ENCODE peak calls at places on chromosomes 6 and 20, in seven cellular contexts. P is breast epithelium, R is psoas muscle, O is IMR-90, F is HL-60, T is cardiac muscle cell, G is H1. S is an unnamed sample.

GRCh38 chr6:116925088-116925794 is 48.2 kb downstream of the RFX6 start:
- DNase-seq in R (no peak), G (no peak), O (no peak), P (no peak), T (no peak), F (no peak), S (no peak)

GRCh38 chr6:169252805-169253189 is 849 bp downstream of the THBS2 start:
- DNase-seq in T (peak), F (no peak), P (no peak), O (no peak), G (no peak), R (no peak), S (peak)

GRCh38 chr6:13709698-13710551 is 1.7 kb downstream of the RANBP9 start:
- DNase-seq in O (peak), F (peak), P (no peak), G (no peak), R (no peak), T (peak), S (no peak)

GRCh38 chr20:10668677-10669368 is 5.0 kb downstream of the JAG1 start:
- DNase-seq in R (no peak), F (no peak), P (no peak), G (no peak), O (no peak), T (no peak), S (no peak)

GRCh38 chr20:4130404-4131189 is 115.2 kb upstream of the RNF24 start:
- DNase-seq in R (no peak), G (no peak), F (peak), T (no peak), O (peak), P (no peak), S (no peak)

GRCh38 chr6:13641315-13641714 is 26.2 kb downstream of the NOL7 start:
- DNase-seq in O (peak), G (no peak), F (no peak), T (no peak), P (no peak), R (no peak), S (no peak)

GRCh38 chr20:49877254-49877990 is 37.9 kb downstream of the SPATA2 start:
- DNase-seq in O (no peak), P (no peak), G (no peak), F (no peak), R (no peak), T (no peak), S (no peak)

GRCh38 chr6:11161031-11161966 is 49.8 kb upstream of the ERVFRD-1 start:
- DNase-seq in F (no peak), O (peak), G (no peak), R (no peak), T (no peak), P (no peak), S (no peak)

GRCh38 chr6:82114748-82115147 is 132.8 kb downstream of the IBTK start:
- DNase-seq in R (no peak), T (no peak), G (no peak), O (no peak), F (no peak), P (no peak), S (no peak)

GRCh38 chr6:102918161-102918560 is 1524.7 kb downstream of the GRIK2 start:
- DNase-seq in F (no peak), P (no peak), G (no peak), O (no peak), T (no peak), R (no peak), S (no peak)

GRCh38 chr6:157647261-157647915 is 175.7 kb upstream of the SNX9 start:
- DNase-seq in O (no peak), G (no peak), R (no peak), F (peak), T (no peak), P (no peak), S (peak)

GRCh38 chr6:157646012-157646411 is 177.0 kb upstream of the SNX9 start:
- DNase-seq in P (no peak), F (peak), O (no peak), T (no peak), R (no peak), G (no peak), S (peak)

GRCh38 chr6:157642736-157643135 is 180.3 kb upstream of the SNX9 start:
- DNase-seq in P (peak), G (no peak), O (no peak), R (no peak), T (no peak), F (no peak), S (no peak)

GRCh38 chr6:157644043-157644810 is 178.8 kb upstream of the SNX9 start:
- DNase-seq in P (peak), O (no peak), F (peak), R (no peak), G (no peak), T (no peak), S (peak)

GRCh38 chr6:157645201-157645795 is 177.7 kb upstream of the SNX9 start:
- DNase-seq in O (no peak), T (no peak), P (no peak), R (no peak), G (no peak), F (no peak), S (no peak)
- H3K27ac ChIP-seq in O (no peak), T (no peak), P (no peak), R (no peak), G (no peak), F (peak), S (no peak)

GRCh38 chr6:107557698-107558097 is 67.8 kb downstream of the SOBP start:
- DNase-seq in R (no peak), T (no peak), P (no peak), O (no peak), G (no peak), F (no peak), S (no peak)
- H3K27ac ChIP-seq in R (no peak), T (no peak), P (no peak), O (no peak), G (no peak), F (no peak), S (no peak)

GRCh38 chr6:2795960-2796359 is 30.8 kb downstream of the WRNIP1 start:
- DNase-seq in F (peak), P (no peak), O (no peak), R (no peak), T (no peak), G (no peak), S (no peak)

GRCh38 chr6:2797564-2798014 is 32.4 kb downstream of the WRNIP1 start:
- DNase-seq in T (no peak), P (no peak), G (no peak), O (no peak), R (no peak), F (peak), S (no peak)

GRCh38 chr6:2795162-2795561 is 30.0 kb downstream of the WRNIP1 start:
- DNase-seq in G (no peak), O (no peak), P (no peak), R (no peak), F (no peak), T (no peak), S (no peak)

GRCh38 chr6:2798586-2799134 is 33.5 kb downstream of the WRNIP1 start:
- DNase-seq in R (no peak), F (no peak), G (no peak), O (no peak), P (no peak), T (no peak), S (no peak)

DNA sequence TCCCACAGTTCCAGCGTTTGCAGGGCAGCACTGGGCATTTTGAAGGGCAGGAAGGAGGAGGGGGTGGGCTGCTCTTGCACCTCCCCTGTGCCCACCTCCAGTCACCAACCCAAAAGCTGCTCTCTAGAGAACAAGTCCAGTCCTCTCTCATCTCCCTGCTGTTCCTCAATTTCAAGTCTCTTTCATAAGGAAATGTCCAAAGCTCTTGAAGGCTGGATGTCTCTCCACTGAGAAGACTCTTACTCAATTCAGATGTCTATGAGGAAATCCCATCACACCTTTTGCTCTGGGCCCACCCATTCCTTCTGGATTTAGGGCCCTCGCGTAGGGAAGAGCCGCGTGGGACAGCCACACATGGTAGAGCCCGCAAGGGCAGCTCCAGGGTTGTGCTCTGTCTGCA is 31.7 kb downstream of the WRNIP1 start:
- DNase-seq in T (no peak), O (no peak), R (no peak), P (no peak), F (peak), G (no peak), S (no peak)
- H3K27ac ChIP-seq in T (no peak), O (no peak), R (no peak), P (no peak), F (peak), G (no peak), S (no peak)

GRCh38 chr6:4486543-4487319 is 289.5 kb upstream of the CDYL start:
- DNase-seq in F (no peak), P (no peak), G (no peak), R (no peak), O (no peak), T (peak), S (no peak)
- H3K27ac ChIP-seq in F (no peak), P (no peak), G (no peak), R (no peak), O (no peak), T (peak), S (no peak)

GRCh38 chr6:111098597-111098996 is 11.3 kb downstream of the SLC16A10 start:
- DNase-seq in F (no peak), G (no peak), R (no peak), O (no peak), T (no peak), P (no peak), S (no peak)
- H3K27ac ChIP-seq in F (no peak), G (no peak), R (no peak), O (no peak), T (no peak), P (no peak), S (no peak)

GRCh38 chr6:134738486-134738885 is 211.4 kb downstream of the ALDH8A1 start:
- DNase-seq in F (no peak), R (no peak), G (no peak), T (no peak), P (no peak), O (no peak), S (no peak)
- H3K27ac ChIP-seq in F (no peak), R (no peak), G (no peak), T (no peak), P (no peak), O (no peak), S (no peak)

GRCh38 chr6:4459981-4460380 is 316.2 kb upstream of the CDYL start:
- DNase-seq in T (no peak), R (no peak), P (no peak), G (no peak), O (no peak), F (no peak), S (no peak)

GRCh38 chr6:4459032-4459431 is 317.2 kb upstream of the CDYL start:
- DNase-seq in F (no peak), R (no peak), P (no peak), O (peak), G (no peak), T (no peak), S (no peak)

GRCh38 chr6:4466260-4466659 is 309.9 kb upstream of the CDYL start:
- DNase-seq in P (no peak), R (no peak), G (no peak), F (no peak), T (no peak), O (peak), S (no peak)

GRCh38 chr6:4464638-4465037 is 311.6 kb upstream of the CDYL start:
- DNase-seq in T (no peak), R (no peak), F (no peak), O (no peak), G (no peak), P (no peak), S (no peak)

DNA sequence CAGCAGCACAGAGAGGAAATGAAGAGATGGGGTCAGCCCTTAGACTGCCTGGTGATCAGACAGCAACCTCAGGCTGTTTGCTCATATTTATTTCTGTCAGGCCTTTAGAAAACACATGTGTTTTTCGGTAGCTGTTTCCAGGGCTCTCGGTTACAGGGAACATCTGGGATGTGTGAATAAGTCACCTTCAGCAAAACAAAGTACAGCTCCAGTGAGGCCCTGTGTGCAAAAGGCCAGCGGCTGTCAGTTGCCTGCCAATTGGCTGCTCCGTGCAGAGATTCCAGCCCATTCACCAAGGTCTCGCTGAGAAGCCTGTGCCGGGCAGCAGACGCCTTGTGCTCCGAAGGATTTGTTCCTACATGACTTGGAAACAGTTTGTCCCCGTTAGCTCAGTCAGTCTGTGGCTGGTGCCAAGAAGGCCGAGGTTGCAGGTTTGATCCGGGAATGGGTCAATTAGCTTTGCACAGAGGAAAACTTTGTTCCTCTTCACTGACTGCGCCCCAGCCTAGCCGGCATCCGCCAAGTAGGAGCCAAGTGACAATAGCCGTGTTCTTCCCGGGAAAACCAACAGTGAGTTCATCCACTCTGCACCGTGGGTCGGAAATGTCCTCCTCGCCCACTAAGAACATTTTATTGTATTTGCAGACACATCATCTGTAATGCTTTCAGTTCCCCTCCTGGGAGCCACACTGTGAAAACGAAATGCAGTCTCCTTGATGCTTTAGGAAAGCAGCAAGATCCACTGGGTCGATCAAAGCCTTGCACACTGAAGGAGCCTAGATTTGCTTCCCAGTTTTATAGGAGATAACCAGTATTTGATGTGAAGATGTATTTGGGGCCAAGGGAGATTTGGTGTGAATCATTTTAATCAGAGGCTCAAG is 315.4 kb upstream of the CDYL start:
- DNase-seq in T (no peak), R (peak), G (no peak), O (peak), P (peak), F (no peak), S (peak)
- H3K27ac ChIP-seq in T (no peak), R (peak), G (no peak), O (no peak), P (peak), F (no peak), S (no peak)

DNA sequence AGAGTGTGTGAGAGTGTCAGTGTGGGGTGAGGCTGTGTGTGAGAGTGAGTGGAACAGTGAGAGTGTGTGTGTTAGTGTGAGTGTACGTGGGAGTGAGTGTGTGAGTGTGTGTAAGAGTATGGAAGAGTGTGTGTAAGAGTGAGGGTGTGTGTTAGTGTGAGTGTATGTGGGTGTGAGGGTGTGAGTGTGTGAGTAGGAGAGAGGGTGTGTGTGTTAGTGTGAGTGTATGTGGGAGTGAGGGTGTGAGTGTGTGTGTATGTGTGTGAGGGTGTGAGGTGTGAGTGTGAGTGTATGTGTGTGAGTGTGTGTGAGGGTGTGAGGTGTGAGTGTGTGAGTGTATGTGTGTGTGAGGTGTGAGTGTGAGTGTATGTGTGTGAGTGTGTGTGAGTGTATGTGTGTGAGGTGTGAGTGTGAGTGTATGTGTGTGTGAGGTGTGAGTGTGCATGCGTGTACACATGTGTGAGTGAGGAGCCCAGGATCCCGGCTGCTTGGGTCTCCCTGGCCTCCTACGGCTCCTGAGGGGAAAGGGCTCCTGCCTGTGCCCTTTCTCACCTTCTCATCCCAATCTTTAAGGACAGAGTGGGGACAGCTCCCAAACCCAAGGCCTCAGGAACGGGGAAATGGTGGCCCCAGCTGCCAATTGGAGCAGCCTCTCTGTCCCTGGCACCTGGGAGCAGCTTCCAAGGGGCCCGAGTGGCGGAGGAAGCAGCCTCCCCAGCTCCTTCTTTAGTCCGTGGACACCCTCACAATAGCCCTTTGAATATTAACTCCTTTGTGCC is 100.2 kb downstream of the PSMB1 start:
- DNase-seq in O (no peak), G (no peak), P (no peak), R (no peak), T (no peak), F (no peak), S (no peak)
- H3K27ac ChIP-seq in O (no peak), G (no peak), P (no peak), R (no peak), T (no peak), F (no peak), S (no peak)

GRCh38 chr6:29951882-29952281 is 9.6 kb downstream of the HLA-A start:
- DNase-seq in F (no peak), R (no peak), T (no peak), G (no peak), O (no peak), P (no peak), S (no peak)
- H3K27ac ChIP-seq in F (no peak), R (peak), T (no peak), G (no peak), O (no peak), P (no peak), S (no peak)

DNA sequence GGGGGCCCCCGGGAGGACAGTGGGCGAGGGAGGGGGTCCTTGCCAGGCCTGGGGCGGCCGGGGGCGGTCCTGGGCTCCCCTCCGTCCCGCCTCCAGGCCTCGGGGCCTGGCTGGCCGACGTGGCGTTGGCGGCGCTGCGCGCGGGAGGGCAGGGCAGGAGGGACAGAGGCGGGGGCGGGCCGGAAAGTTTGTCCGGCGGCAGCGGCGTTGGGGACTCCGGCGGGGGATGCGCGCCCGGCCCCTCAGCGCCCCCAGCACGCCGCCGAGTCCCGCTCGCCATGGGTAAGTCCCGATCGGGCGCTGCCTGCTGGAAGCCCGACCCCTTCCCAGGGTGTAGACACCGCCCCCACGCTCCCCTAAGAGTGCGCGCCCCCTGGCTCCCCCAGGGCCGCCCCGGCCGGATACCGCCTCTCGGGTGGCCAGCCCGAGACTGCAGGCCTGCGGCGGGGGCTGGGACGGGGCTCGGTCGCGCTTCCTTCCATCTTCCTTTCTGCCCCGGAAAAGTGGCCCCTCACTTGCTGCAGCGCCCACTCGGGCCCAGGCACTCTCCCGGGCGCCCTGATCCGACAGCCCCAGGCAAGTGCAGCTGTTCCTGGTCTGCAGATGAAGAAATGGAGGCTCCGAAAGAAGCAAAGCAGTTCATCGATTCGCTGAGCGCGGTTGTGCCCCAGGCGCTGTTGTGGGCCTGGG is at the start of gene SLC2A10:
- DNase-seq in G (peak), P (peak), F (no peak), O (peak), R (peak), T (peak), S (peak)
- H3K27ac ChIP-seq in G (peak), P (peak), F (no peak), O (peak), R (peak), T (no peak), S (no peak)